ENCODE peak calls at places on chromosomes 4 and X, in seven cellular contexts. Y is IMR-90, H is H1, R is H9, B is mesenchymal stem cell, J is neuronal stem cell, S is trophoblast cell. F is an unnamed sample.

GRCh38 chr4:103786014-103786413 is 66.2 kb upstream of the TACR3 start:
- DNase-seq in Y (no peak), H (no peak), R (peak), B (peak), J (peak), S (peak), F (peak)

GRCh38 chrX:110442631-110443030 is 84.0 kb downstream of the RTL9 start:
- DNase-seq in Y (peak), H (no peak), R (peak), B (peak), J (no peak), S (no peak), F (peak)

GRCh38 chrX:47218280-47218919 is at the start of gene CDK16:
- DNase-seq in Y (peak), H (peak), R (peak), B (peak), J (peak), S (peak), F (peak)

GRCh38 chrX:110851780-110852179 is 56.2 kb upstream of the CHRDL1 start:
- DNase-seq in Y (peak), H (no peak), R (no peak), B (peak), J (no peak), S (no peak), F (peak)

GRCh38 chr4:30716158-30716557 is 4.0 kb upstream of the PCDH7 start:
- DNase-seq in Y (peak), H (no peak), R (no peak), B (peak), J (peak), S (no peak), F (peak)

GRCh38 chrX:79559290-79559689 is 192.2 kb upstream of the ITM2A start:
- DNase-seq in Y (no peak), H (no peak), R (no peak), B (no peak), J (no peak), S (no peak), F (no peak)

GRCh38 chr4:82042042-82042441 is 331.7 kb downstream of the HNRNPD start:
- DNase-seq in Y (no peak), H (no peak), R (no peak), B (no peak), J (no peak), S (no peak), F (no peak)

GRCh38 chr4:75547647-75548387 is 8.0 kb upstream of the ODAPH start:
- DNase-seq in Y (peak), H (no peak), R (no peak), B (peak), J (no peak), S (no peak), F (no peak)

GRCh38 chr4:74919783-74920182 is 13.1 kb upstream of the PARM1 start:
- DNase-seq in Y (no peak), H (no peak), R (no peak), B (no peak), J (no peak), S (no peak), F (no peak)

GRCh38 chrX:47643926-47644325 is 6.4 kb downstream of the ELK1 start:
- DNase-seq in Y (peak), H (no peak), R (no peak), B (peak), J (no peak), S (no peak), F (peak)

GRCh38 chr4:2695661-2696060 is 60.5 kb downstream of the TNIP2 start:
- DNase-seq in Y (no peak), H (no peak), R (no peak), B (no peak), J (no peak), S (no peak), F (no peak)

GRCh38 chr4:115054836-115055235 is 58.6 kb downstream of the NDST4 start:
- DNase-seq in Y (no peak), H (no peak), R (no peak), B (no peak), J (no peak), S (no peak), F (no peak)

GRCh38 chrX:46903458-46904242 is 8.6 kb upstream of the JADE3 start:
- DNase-seq in Y (peak), H (peak), R (peak), B (peak), J (peak), S (peak), F (peak)

GRCh38 chr4:127307996-127308395 is 324.8 kb upstream of the INTU start:
- DNase-seq in Y (no peak), H (no peak), R (no peak), B (peak), J (no peak), S (no peak), F (no peak)

DNA sequence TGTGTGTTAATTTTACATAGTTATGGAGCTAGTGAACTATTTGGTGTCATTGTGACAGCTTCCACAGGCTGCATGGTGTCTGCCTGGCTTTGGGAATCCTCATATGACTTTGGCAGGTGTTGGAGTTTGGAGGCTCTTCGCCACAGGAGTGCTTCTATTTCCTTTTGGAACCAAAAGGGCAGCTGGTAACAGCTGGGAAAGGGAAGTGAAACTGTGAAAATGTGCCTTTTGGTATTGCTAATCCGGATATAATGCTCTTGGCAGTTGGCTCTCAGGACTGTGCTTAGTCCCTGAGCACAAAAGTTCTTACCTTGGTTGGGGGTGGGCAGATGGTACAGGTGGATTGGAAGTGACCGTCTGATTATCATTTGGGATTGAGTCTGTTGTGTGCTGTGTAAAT is 18.1 kb downstream of the OFD1 start:
- DNase-seq in Y (no peak), H (no peak), R (no peak), B (no peak), J (no peak), S (no peak), F (no peak)
- H2BK120ac ChIP-seq in Y (no peak), H (no peak), R (no peak), B (no peak), J (no peak), S (no peak), F (no peak)

GRCh38 chr4:10787365-10787764 is 102.8 kb upstream of the CLNK start:
- DNase-seq in Y (no peak), H (no peak), R (no peak), B (no peak), J (no peak), S (no peak), F (no peak)
- H2BK120ac ChIP-seq in Y (no peak), H (no peak), R (no peak), B (no peak), J (no peak), S (no peak), F (no peak)

GRCh38 chr4:185016946-185017797 is 1.1 kb upstream of the HELT start:
- DNase-seq in Y (no peak), H (no peak), R (no peak), B (peak), J (no peak), S (no peak), F (peak)
- H2BK120ac ChIP-seq in Y (no peak), H (no peak), R (no peak), B (no peak), J (no peak), S (no peak), F (no peak)

GRCh38 chr4:156774422-156774821 is 197.2 kb downstream of the PDGFC start:
- DNase-seq in Y (peak), H (no peak), R (no peak), B (peak), J (no peak), S (peak), F (no peak)
- H2BK120ac ChIP-seq in Y (peak), H (no peak), R (no peak), B (peak), J (no peak), S (peak), F (no peak)

GRCh38 chrX:41982966-41983365 is 59.6 kb upstream of the CASK start:
- DNase-seq in Y (no peak), H (no peak), R (no peak), B (no peak), J (no peak), S (no peak), F (no peak)
- H2BK120ac ChIP-seq in Y (no peak), H (no peak), R (no peak), B (no peak), J (no peak), S (no peak), F (no peak)

DNA sequence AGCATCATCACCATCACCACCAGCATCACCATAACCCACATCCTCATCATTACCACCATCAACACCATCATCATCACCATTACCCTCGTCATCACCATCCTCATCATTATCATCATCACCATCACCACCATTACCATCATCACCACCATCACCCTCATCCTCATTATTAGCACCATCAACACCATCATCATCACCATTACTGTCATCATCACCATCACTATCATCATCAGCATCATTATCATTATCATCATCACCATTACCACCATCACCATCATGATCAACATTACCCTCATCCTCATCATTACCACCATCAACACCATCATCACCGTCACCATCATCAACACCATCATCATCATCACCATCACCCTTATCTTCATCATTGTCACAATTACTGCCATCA is 51.7 kb downstream of the HTRA3 start:
- DNase-seq in Y (no peak), H (no peak), R (no peak), B (no peak), J (no peak), S (no peak), F (no peak)
- H2BK120ac ChIP-seq in Y (no peak), H (no peak), R (no peak), B (no peak), J (no peak), S (no peak), F (no peak)